ENCODE peak calls at places on chromosomes 5 and 9, in five cellular contexts. M is bronchial epithelial cell; I is activated CD8-positive, alpha-beta T cell treated with anti-CD3 and anti-CD28 coated beads for 36 hours; Y is GM06990; H is transverse colon. K is an unnamed sample.

GRCh38 chr5:111813520-111813919 is 56.5 kb upstream of the NREP start:
- DNase-seq in M (no peak), I (no peak), Y (no peak), H (no peak), K (no peak)

GRCh38 chr9:93111371-93112115 is 15.5 kb downstream of the CARD19 start:
- DNase-seq in M (peak; percentile 79), I (no peak), Y (peak; percentile 12), H (no peak), K (no peak)

GRCh38 chr5:174555726-174556125 is 168.7 kb upstream of the MSX2 start:
- DNase-seq in M (no peak), I (no peak), Y (no peak), H (no peak), K (no peak)

GRCh38 chr5:172696171-172696849 is 55.2 kb downstream of the NEURL1B start:
- DNase-seq in M (no peak), I (no peak), Y (no peak), H (no peak), K (no peak)

GRCh38 chr9:121671612-121672155 is 20.2 kb downstream of the DAB2IP start:
- DNase-seq in M (no peak), I (no peak), Y (no peak), H (no peak), K (no peak)

GRCh38 chr9:108103294-108103693 is 613.7 kb upstream of the KLF4 start:
- DNase-seq in M (no peak), I (no peak), Y (no peak), H (no peak), K (no peak)

GRCh38 chr9:22010881-22011625 is 1.9 kb upstream of the CDKN2B start:
- DNase-seq in M (no peak), I (peak; percentile 60), Y (no peak), H (no peak), K (peak; percentile 79)

GRCh38 chr5:43874772-43875171 is 271.8 kb downstream of the NNT start:
- DNase-seq in M (peak; percentile 1), I (no peak), Y (no peak), H (no peak), K (no peak)

GRCh38 chr5:123512631-123513461 is 869 bp downstream of the CSNK1G3 start:
- DNase-seq in M (peak; percentile 44), I (peak; percentile 54), Y (peak; percentile 45), H (peak; percentile 43), K (peak; percentile 52)

GRCh38 chr9:4413856-4414255 is 76.4 kb upstream of the SLC1A1 start:
- DNase-seq in M (no peak), I (no peak), Y (no peak), H (no peak), K (no peak)

GRCh38 chr9:129164246-129164930 is 13.7 kb downstream of the IER5L start:
- DNase-seq in M (peak; percentile 39), I (no peak), Y (no peak), H (peak; percentile 62), K (no peak)

GRCh38 chr5:9105851-9106250 is 440.0 kb downstream of the SEMA5A start:
- DNase-seq in M (peak; percentile 17), I (no peak), Y (no peak), H (no peak), K (no peak)

GRCh38 chr5:2757563-2758311 is 6.3 kb upstream of the IRX2 start:
- DNase-seq in M (peak; percentile 99), I (no peak), Y (no peak), H (no peak), K (no peak)

GRCh38 chr9:14831661-14832060 is 78.6 kb downstream of the FREM1 start:
- DNase-seq in M (no peak), I (no peak), Y (no peak), H (no peak), K (no peak)

GRCh38 chr5:93497101-93497500 is 83.9 kb downstream of the NR2F1-AS1 start:
- DNase-seq in M (peak; percentile 39), I (no peak), Y (no peak), H (no peak), K (no peak)

GRCh38 chr9:131178895-131179294 is 53.5 kb downstream of the NUP214 start:
- DNase-seq in M (no peak), I (no peak), Y (no peak), H (no peak), K (no peak)

GRCh38 chr9:131179561-131180219 is 54.3 kb downstream of the NUP214 start:
- DNase-seq in M (peak; percentile 20), I (no peak), Y (no peak), H (no peak), K (no peak)

GRCh38 chr9:131180454-131180853 is 55.1 kb downstream of the NUP214 start:
- DNase-seq in M (no peak), I (no peak), Y (no peak), H (no peak), K (no peak)

GRCh38 chr9:131178382-131178781 is 53.0 kb downstream of the NUP214 start:
- DNase-seq in M (peak; percentile 46), I (peak; percentile 82), Y (peak; percentile 39), H (peak; percentile 68), K (peak; percentile 69)

GRCh38 chr9:131181091-131181681 is 55.8 kb downstream of the NUP214 start:
- DNase-seq in M (no peak), I (no peak), Y (no peak), H (no peak), K (no peak)
- TF ChIP-seq CTCF in M (no peak), I (peak; percentile 57), Y (no peak), H (no peak), K (peak; percentile 64)

DNA sequence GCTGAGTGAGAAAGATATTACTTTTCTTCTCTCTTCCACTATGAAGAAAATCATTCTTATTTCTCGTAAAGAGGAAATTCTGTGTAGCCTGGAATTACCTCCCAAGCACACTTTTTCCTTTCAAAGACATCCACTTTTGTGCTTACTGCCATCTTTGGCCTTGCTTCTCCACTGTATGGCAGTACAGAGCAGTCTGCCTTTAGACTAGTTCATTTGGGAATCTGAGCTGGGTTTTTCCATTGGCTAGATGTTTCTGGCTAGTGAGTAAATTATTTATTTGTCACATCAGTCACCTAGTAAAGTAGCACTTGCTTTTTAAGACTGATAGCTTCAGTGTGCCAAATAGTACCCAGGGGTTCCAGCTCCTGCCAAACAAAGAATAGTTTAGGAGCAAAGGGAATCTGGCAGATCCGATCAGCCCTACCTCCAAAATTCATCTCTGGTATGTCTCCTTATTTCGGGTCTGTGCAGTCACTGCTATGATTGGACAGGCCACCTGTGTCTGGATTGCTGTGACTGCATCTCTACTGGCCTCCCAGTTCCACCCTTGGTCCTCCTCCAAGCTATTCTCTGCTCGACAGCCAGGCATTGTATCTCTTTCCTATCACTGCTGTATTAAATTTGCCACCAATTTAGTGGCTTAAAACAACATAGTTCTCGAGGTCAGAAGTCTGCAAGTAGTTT is 97.6 kb downstream of the NUDT12 start:
- DNase-seq in M (no peak), I (no peak), Y (no peak), H (no peak), K (no peak)
- TF ChIP-seq CTCF in M (no peak), I (no peak), Y (no peak), H (no peak), K (no peak)

GRCh38 chr5:113487411-113487778 is 858 bp downstream of the MCC start:
- DNase-seq in M (peak; percentile 26), I (no peak), Y (peak; percentile 7), H (no peak), K (no peak)
- TF ChIP-seq CTCF in M (no peak), I (no peak), Y (no peak), H (no peak), K (no peak)

GRCh38 chr9:134163374-134164196 is 779 bp downstream of the RNU6ATAC start:
- DNase-seq in M (peak; percentile 41), I (peak; percentile 77), Y (peak; percentile 81), H (peak; percentile 71), K (no peak)
- TF ChIP-seq CTCF in M (peak; percentile 50), I (peak; percentile 65), Y (peak; percentile 21), H (peak; percentile 88), K (no peak)

K was measured in mesothelial cell of epicardium.